ENCODE peak calls at places on chromosome 20, in eight cellular contexts. Y is CD4-positive, CD25-positive, alpha-beta regulatory T cell; K is body of pancreas; W is bronchial epithelial cell; I is H7; Z is tibial artery; L is uterus; G is brain microvascular endothelial cell. R is an unnamed sample. For H3K27me3, the result is how much of the 10 kb centered on the place peaks cover.

GRCh38 chr20:43789593-43789992 is 62.8 kb upstream of the GTSF1L start:
- DNase-seq in Z (no peak), I (no peak), K (no peak), G (no peak), L (no peak), W (no peak), Y (no peak), R (no peak)

GRCh38 chr20:16701296-16701695 is 28.5 kb upstream of the SNRPB2 start:
- DNase-seq in I (peak), L (no peak), G (no peak), Z (no peak), Y (peak), W (peak), K (no peak), R (no peak)

GRCh38 chr20:8094845-8095244 is 37.2 kb upstream of the PLCB1 start:
- DNase-seq in K (peak), G (peak), I (no peak), Z (no peak), L (no peak), W (peak), Y (no peak), R (no peak)

GRCh38 chr20:49323622-49324238 is 45.9 kb upstream of the ZNFX1 start:
- DNase-seq in W (peak), G (peak), L (no peak), Y (peak), Z (no peak), K (no peak), I (no peak), R (peak)

GRCh38 chr20:5859611-5860010 is 90.7 kb downstream of the TRMT6 start:
- DNase-seq in L (no peak), Y (no peak), W (no peak), I (no peak), G (peak), Z (no peak), K (no peak), R (peak)

GRCh38 chr20:38859070-38859690 is 53.7 kb downstream of the PPP1R16B start:
- DNase-seq in L (no peak), Z (no peak), K (no peak), I (no peak), W (no peak), Y (peak), G (no peak), R (no peak)

GRCh38 chr20:38246357-38247165 is 14.0 kb downstream of the KIAA1755 start:
- DNase-seq in K (no peak), W (no peak), Z (no peak), L (peak), Y (no peak), G (no peak), I (no peak), R (peak)

GRCh38 chr20:9035129-9035528 is 33.8 kb upstream of the PLCB4 start:
- DNase-seq in Y (no peak), K (no peak), W (peak), I (no peak), L (no peak), Z (peak), G (peak), R (peak)

GRCh38 chr20:4190792-4191519 is 175.6 kb upstream of the RNF24 start:
- DNase-seq in L (no peak), Y (no peak), G (no peak), W (peak), K (no peak), I (no peak), Z (no peak), R (no peak)

GRCh38 chr20:38840053-38840893 is 34.8 kb downstream of the PPP1R16B start:
- DNase-seq in G (no peak), K (no peak), Y (no peak), I (no peak), L (peak), Z (no peak), W (no peak), R (peak)

GRCh38 chr20:43752561-43753301 is 25.9 kb upstream of the GTSF1L start:
- DNase-seq in L (no peak), I (no peak), W (no peak), G (peak), K (no peak), Y (peak), Z (no peak), R (peak)

GRCh38 chr20:3313681-3314080 is 74.7 kb upstream of the SLC4A11 start:
- DNase-seq in L (no peak), G (no peak), Z (no peak), Y (no peak), K (peak), I (no peak), W (no peak), R (no peak)

GRCh38 chr20:30175681-30176080 is 1081.8 kb upstream of the DEFB115 start:
- DNase-seq in Y (no peak), I (no peak), W (no peak), Z (no peak), K (no peak), L (no peak), G (no peak), R (no peak)

GRCh38 chr20:8424010-8424409 is 291.9 kb downstream of the PLCB1 start:
- DNase-seq in W (no peak), G (peak), K (no peak), L (no peak), Y (no peak), Z (no peak), I (no peak), R (peak)

GRCh38 chr20:2559641-2560040 is 23.3 kb downstream of the TMC2 start:
- DNase-seq in Z (no peak), Y (no peak), I (peak), L (no peak), K (no peak), W (no peak), G (no peak), R (no peak)

GRCh38 chr20:41213150-41213820 is 75.9 kb downstream of the PLCG1 start:
- DNase-seq in Y (no peak), G (peak), W (peak), L (no peak), K (no peak), Z (no peak), I (no peak), R (peak)

GRCh38 chr20:45545754-45546453 is 1.3 kb downstream of the EPPIN start:
- DNase-seq in Z (no peak), G (peak), K (no peak), W (peak), I (peak), L (no peak), Y (no peak), R (peak)

GRCh38 chr20:542777-543368 is 717 bp downstream of the CSNK2A1 start:
- DNase-seq in W (no peak), Z (no peak), G (no peak), K (peak), Y (peak), L (no peak), I (no peak), R (no peak)

GRCh38 chr20:52175840-52176239 is 15.7 kb downstream of the ZFP64 start:
- DNase-seq in K (no peak), G (no peak), Z (no peak), L (no peak), Y (no peak), I (peak), W (no peak), R (no peak)

GRCh38 chr20:42923348-42923918 is 266.3 kb downstream of the PTPRT start:
- DNase-seq in W (no peak), L (no peak), K (peak), G (no peak), I (no peak), Z (no peak), Y (no peak), R (no peak)

GRCh38 chr20:40525356-40525755 is 163.7 kb downstream of the MAFB start:
- DNase-seq in I (no peak), L (no peak), Z (no peak), W (no peak), K (no peak), Y (no peak), G (peak), R (peak)

GRCh38 chr20:36642136-36642535 is 3.9 kb downstream of the SLA2 start:
- DNase-seq in W (no peak), Y (no peak), G (no peak), I (no peak), L (no peak), K (no peak), Z (no peak), R (no peak)

GRCh38 chr20:47872341-47872740 is 87.1 kb upstream of the SULF2 start:
- DNase-seq in I (no peak), Z (no peak), Y (no peak), L (peak), G (no peak), K (no peak), W (no peak), R (peak)

GRCh38 chr20:10758446-10758845 is 84.6 kb upstream of the JAG1 start:
- DNase-seq in W (peak), K (no peak), Y (no peak), G (no peak), I (no peak), Z (no peak), L (no peak), R (no peak)

GRCh38 chr20:40305303-40305702 is 383.7 kb downstream of the MAFB start:
- DNase-seq in I (no peak), Y (no peak), K (no peak), Z (no peak), G (no peak), L (no peak), W (no peak), R (no peak)

GRCh38 chr20:41245086-41245707 is 72.3 kb downstream of the ZHX3 start:
- DNase-seq in G (no peak), I (peak), W (no peak), L (peak), Z (no peak), Y (no peak), K (no peak), R (no peak)

GRCh38 chr20:14830466-14830865 is 493.1 kb upstream of the FLRT3 start:
- DNase-seq in K (no peak), G (no peak), L (no peak), Z (no peak), Y (no peak), I (no peak), W (peak), R (no peak)

GRCh38 chr20:58647814-58648501 is 3.1 kb upstream of the STX16 start:
- DNase-seq in Y (no peak), W (no peak), L (peak), Z (peak), I (no peak), G (no peak), K (no peak), R (peak)

GRCh38 chr20:23078994-23079364 is 7.1 kb downstream of the CD93 start:
- DNase-seq in W (no peak), I (peak), L (no peak), G (no peak), K (no peak), Z (no peak), Y (no peak), R (no peak)

GRCh38 chr20:24950836-24951525 is 1.9 kb downstream of the CST7 start:
- DNase-seq in Y (no peak), G (no peak), Z (no peak), K (no peak), I (peak), L (no peak), W (no peak), R (no peak)

GRCh38 chr20:38067717-38068365 is 34.3 kb downstream of the RPRD1B start:
- DNase-seq in L (no peak), K (no peak), Z (no peak), Y (no peak), G (no peak), W (no peak), I (no peak), R (no peak)

GRCh38 chr20:53032021-53033001 is 60.2 kb downstream of the TSHZ2 start:
- DNase-seq in Y (no peak), G (no peak), W (peak), I (no peak), Z (peak), K (peak), L (peak), R (peak)

GRCh38 chr20:46119028-46119546 is 973 bp downstream of the CD40 start:
- DNase-seq in K (no peak), I (no peak), Y (no peak), L (no peak), Z (no peak), G (no peak), W (no peak), R (no peak)

GRCh38 chr20:45088247-45088646 is 12.7 kb downstream of the KCNS1 start:
- DNase-seq in I (no peak), L (no peak), K (no peak), Y (no peak), W (peak), G (peak), Z (no peak), R (peak)

GRCh38 chr20:13333793-13334192 is 112.7 kb downstream of the ISM1 start:
- DNase-seq in Y (no peak), I (no peak), G (no peak), Z (no peak), L (no peak), W (no peak), K (no peak), R (no peak)

GRCh38 chr20:19995220-19995863 is 21.8 kb upstream of the NAA20 start:
- DNase-seq in Z (no peak), I (peak), L (peak), Y (peak), K (peak), G (no peak), W (peak), R (peak)

DNA sequence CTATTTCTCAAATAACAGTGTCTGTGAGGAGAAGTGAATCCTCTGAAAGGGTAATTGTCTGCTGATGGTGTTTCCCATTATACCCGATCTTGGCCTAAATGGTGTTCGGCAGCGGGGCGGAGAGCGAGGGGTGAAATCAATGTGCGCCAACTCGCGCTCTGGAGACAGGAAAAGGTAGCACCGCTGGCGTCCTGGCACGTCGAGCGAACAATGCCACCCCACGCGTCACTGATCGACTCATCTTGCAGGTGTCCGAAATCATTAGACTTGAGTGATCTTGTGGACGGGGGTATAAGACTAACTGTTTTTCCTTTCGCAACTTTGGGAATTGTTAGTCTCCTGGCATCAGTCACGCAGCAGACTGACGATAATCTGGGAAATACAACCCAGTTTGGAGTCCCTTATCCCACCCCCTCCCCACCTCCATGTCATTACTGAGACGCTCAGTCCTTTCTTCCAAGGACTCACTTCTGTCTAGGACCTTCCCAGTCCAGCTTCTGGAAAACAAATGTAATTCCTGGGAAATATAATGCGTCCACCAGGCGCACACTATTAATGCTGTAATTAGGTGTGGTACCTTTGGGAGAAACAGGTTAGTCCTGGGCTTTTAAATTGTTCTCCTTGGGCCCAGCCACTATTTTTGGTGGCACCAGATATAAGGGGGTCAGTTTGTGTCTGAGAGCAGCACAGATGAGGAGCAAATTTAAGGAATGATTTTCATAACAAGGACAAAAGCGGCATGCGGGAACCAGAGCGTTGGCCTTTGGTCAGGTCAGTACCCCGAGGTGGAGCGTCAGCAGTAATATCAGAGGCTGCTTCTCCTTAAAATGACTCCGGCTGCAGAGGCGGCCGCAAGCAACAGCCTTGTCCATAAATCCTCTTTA is 2.3 kb downstream of the LINC00237 start:
- DNase-seq in L (no peak), Y (no peak), W (no peak), I (peak), G (no peak), K (no peak), Z (no peak), R (no peak)
- H3K27me3 ChIP-seq in L (under half), Y (under half), W (half or more), I (half or more), G (half or more), K (half or more), Z (half or more), R (half or more)

DNA sequence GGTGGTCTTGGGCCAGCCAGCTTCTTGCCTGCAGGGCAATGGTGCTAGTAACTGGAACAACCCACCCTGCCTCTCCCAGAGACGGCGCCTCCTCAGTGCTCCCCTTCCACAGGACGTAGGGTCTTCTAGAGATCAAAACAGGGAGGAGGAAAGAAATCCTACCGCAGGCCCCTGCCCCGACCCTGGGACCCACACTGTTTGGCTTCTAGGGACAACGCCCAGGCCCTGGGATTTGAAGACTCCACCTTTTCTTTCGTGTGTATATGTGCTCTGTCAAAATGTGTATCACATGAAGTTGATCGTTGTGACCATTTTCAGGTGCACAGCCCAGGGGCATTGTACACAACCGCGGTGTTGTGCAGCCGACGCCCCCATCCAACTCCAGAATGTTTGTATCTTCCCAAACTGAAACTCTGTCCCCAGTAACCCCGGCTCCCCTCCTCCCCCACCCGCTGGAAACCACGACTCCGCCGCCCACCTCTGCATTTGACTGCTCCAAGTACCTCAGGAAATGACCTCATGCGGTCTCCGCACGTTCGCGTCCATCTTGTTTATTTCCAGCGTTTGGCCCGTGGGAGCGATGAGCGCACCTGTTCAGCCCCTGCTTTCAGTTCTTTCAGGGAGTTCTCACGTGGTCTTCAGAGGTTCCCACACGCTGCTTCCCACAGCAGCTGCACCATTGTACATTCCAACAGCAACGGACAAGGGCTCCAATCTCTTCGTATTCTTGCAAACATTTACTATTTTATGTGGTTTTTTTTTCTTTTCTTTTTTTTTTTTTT is 3.4 kb upstream of the BHLHE23 start:
- DNase-seq in Z (no peak), I (peak), G (no peak), W (peak), L (no peak), K (no peak), Y (peak), R (peak)
- H3K27me3 ChIP-seq in Z (half or more), I (under half), G (half or more), W (under half), L (under half), K (under half), Y (under half), R (half or more)

GRCh38 chr20:61850457-61850856 is 215.2 kb downstream of the TAF4 start:
- DNase-seq in I (no peak), L (no peak), W (no peak), Z (no peak), Y (no peak), G (no peak), K (no peak), R (no peak)
- H3K27me3 ChIP-seq in I (under half), L (under half), W (under half), Z (half or more), Y (under half), G (under half), K (under half), R (under half)

GRCh38 chr20:32052090-32052791 is at the start of gene HCK:
- DNase-seq in I (peak), Y (no peak), K (no peak), G (no peak), Z (peak), L (no peak), W (no peak), R (no peak)
- H3K27me3 ChIP-seq in I (under half), Y (under half), K (under half), G (under half), Z (half or more), L (under half), W (under half), R (half or more)

DNA sequence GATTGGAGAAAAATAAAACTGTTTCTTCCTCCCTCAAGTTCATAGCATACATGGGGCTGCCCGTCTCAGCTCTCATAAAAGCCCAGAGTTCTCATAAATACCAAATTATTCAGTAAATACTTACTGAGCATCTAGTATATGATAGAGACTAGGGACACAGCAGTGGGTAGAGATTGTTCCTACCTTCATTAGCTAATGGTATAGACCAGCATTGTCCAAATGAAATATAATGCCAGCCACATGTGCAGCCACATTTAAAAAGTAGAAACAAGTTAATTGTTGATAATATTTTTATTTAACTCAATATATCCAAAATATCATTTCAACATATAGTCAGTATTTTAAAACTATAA is 1.1 kb downstream of the TTLL9 start:
- DNase-seq in I (no peak), W (no peak), Z (no peak), K (no peak), L (no peak), Y (no peak), G (no peak), R (no peak)
- H3K27me3 ChIP-seq in I (under half), W (under half), Z (under half), K (under half), L (under half), Y (under half), G (under half), R (under half)